ENCODE peak calls at places on chromosomes 7 and 10, in ten cellular contexts. Y is activated CD4-positive, alpha-beta T cell treated with anti-CD3 and anti-CD28 coated beads, Interleukin-2, amount 50 U/mL, for 1 hour; F is WTC11; A is astrocyte of the spinal cord; B is ELR; W is endothelial cell; D is activated naive CD8-positive, alpha-beta T cell treated with anti-CD3 and anti-CD28 coated beads, Interleukin-2, amount 50 U/mL, for 24 hours; K is GM12864; Z is tibial nerve; H is H4. Q is an unnamed sample.

GRCh38 chr7:1804310-1804709 is 134.2 kb downstream of the ELFN1 start:
- DNase-seq in K (no peak), A (no peak), D (no peak), B (no peak), W (no peak), Z (no peak), F (no peak), H (no peak), Y (no peak), Q (no peak)

GRCh38 chr7:151632750-151633515 is 113.2 kb upstream of the RHEB start:
- DNase-seq in F (peak; percentile 56), Z (no peak), D (peak; percentile 53), B (peak; percentile 17), A (peak; percentile 52), K (peak; percentile 90), Y (peak; percentile 36), H (no peak), W (peak; percentile 35), Q (peak; percentile 29)

GRCh38 chr10:8053446-8054242 is 844 bp upstream of the GATA3 start:
- DNase-seq in B (peak; percentile 83), A (peak; percentile 67), H (peak; percentile 62), D (peak; percentile 97), F (peak; percentile 93), Z (no peak), K (no peak), Y (peak; percentile 95), W (peak; percentile 97), Q (peak; percentile 89)

GRCh38 chr10:118259288-118259906 is 82.7 kb downstream of the FAM204A start:
- DNase-seq in Y (peak; percentile 12), F (peak; percentile 73), W (peak; percentile 72), D (peak; percentile 43), H (peak; percentile 45), K (no peak), B (peak; percentile 49), A (no peak), Z (no peak), Q (peak; percentile 46)

GRCh38 chr10:50506861-50507573 is 116.7 kb downstream of the SGMS1 start:
- DNase-seq in F (no peak), Z (peak; percentile 29), H (no peak), A (no peak), Y (no peak), W (no peak), B (no peak), K (no peak), D (no peak), Q (no peak)

GRCh38 chr7:23469150-23469960 is 936 bp downstream of the IGF2BP3 start:
- DNase-seq in D (peak; percentile 44), Y (peak; percentile 29), W (peak; percentile 51), B (peak; percentile 55), F (no peak), K (no peak), Z (no peak), A (no peak), H (no peak), Q (peak; percentile 84)

GRCh38 chr10:132627736-132628512 is 90.3 kb downstream of the INPP5A start:
- DNase-seq in A (peak; percentile 38), F (peak; percentile 11), K (no peak), Y (no peak), W (no peak), Z (no peak), B (peak; percentile 29), D (no peak), H (no peak), Q (peak; percentile 51)

GRCh38 chr10:6018422-6018821 is 41.1 kb upstream of the IL15RA start:
- DNase-seq in K (no peak), Y (no peak), A (no peak), Z (no peak), H (no peak), F (no peak), D (no peak), B (no peak), W (no peak), Q (no peak)

GRCh38 chr7:129091484-129092002 is 36.6 kb upstream of the TNPO3 start:
- DNase-seq in F (peak; percentile 98), Z (peak; percentile 77), A (peak; percentile 50), H (peak; percentile 69), Y (peak; percentile 87), B (peak; percentile 67), K (peak; percentile 64), D (peak; percentile 92), W (peak; percentile 97), Q (peak; percentile 66)

GRCh38 chr7:20798694-20799121 is 12.0 kb upstream of the SP8 start:
- DNase-seq in W (no peak), Y (no peak), Z (no peak), A (no peak), K (no peak), H (no peak), D (no peak), B (no peak), F (peak; percentile 58), Q (no peak)

GRCh38 chr7:27102578-27103442 is at the start of gene HOXA2:
- DNase-seq in B (no peak), A (peak; percentile 88), F (no peak), D (no peak), H (no peak), Y (no peak), W (no peak), Z (no peak), K (no peak), Q (no peak)

GRCh38 chr7:3177271-3177670 is 123.8 kb upstream of the SDK1 start:
- DNase-seq in Y (no peak), H (no peak), A (no peak), K (no peak), F (no peak), D (no peak), B (no peak), W (no peak), Z (no peak), Q (no peak)

GRCh38 chr7:108226723-108227359 is 96.7 kb upstream of the LAMB4 start:
- DNase-seq in W (no peak), D (no peak), Z (no peak), K (no peak), F (no peak), B (no peak), H (no peak), A (no peak), Y (no peak), Q (peak; percentile 35)

GRCh38 chr10:79208251-79208983 is 138.9 kb upstream of the PPIF start:
- DNase-seq in K (no peak), A (no peak), Y (no peak), Z (no peak), B (no peak), F (no peak), W (no peak), H (no peak), D (no peak), Q (no peak)

GRCh38 chr7:133484135-133484534 is 231.3 kb downstream of the EXOC4 start:
- DNase-seq in D (peak; percentile 20), H (no peak), Y (peak; percentile 1), K (no peak), F (no peak), A (peak; percentile 16), Z (no peak), B (peak; percentile 18), W (no peak), Q (no peak)

GRCh38 chr10:125071008-125071407 is 89.4 kb downstream of the CTBP2 start:
- DNase-seq in K (no peak), W (no peak), Y (no peak), Z (no peak), D (no peak), H (no peak), F (no peak), A (no peak), B (no peak), Q (no peak)

GRCh38 chr7:151088019-151088855 is 2.0 kb downstream of the AGAP3 start:
- DNase-seq in A (peak; percentile 34), F (no peak), Y (no peak), W (peak; percentile 35), H (no peak), Z (no peak), D (no peak), B (peak; percentile 64), K (no peak), Q (peak; percentile 38)

GRCh38 chr10:25748509-25748908 is 185.5 kb upstream of the MYO3A start:
- DNase-seq in K (no peak), D (no peak), W (no peak), Z (no peak), H (no peak), F (no peak), Y (no peak), B (no peak), A (no peak), Q (no peak)

Q was measured in erythroblast.